ENCODE peak calls at places on chromosomes 5 and 9, in eight cellular contexts. B, O, Z, Y, P, W, X and J are unnamed samples.

GRCh38 chr5:141753971-141754713 is 72.1 kb upstream of the ARAP3 start:
- DNase-seq in O (peak; percentile 57), Z (no peak), W (peak; percentile 30), Y (no peak), P (peak; percentile 40), B (peak; percentile 65), X (peak; percentile 32), J (peak; percentile 70)

GRCh38 chr5:36252722-36253340 is 11.1 kb upstream of the NADK2 start:
- DNase-seq in X (no peak), W (no peak), O (no peak), Y (no peak), P (no peak), B (no peak), Z (no peak), J (no peak)

GRCh38 chr5:119333421-119333851 is 22.4 kb upstream of the TNFAIP8 start:
- DNase-seq in Y (no peak), Z (no peak), O (no peak), X (no peak), P (no peak), W (no peak), B (no peak), J (no peak)

GRCh38 chr9:18490591-18491370 is 16.8 kb downstream of the ADAMTSL1 start:
- DNase-seq in B (no peak), O (no peak), P (peak; percentile 27), W (no peak), Z (peak; percentile 40), Y (no peak), X (no peak), J (no peak)

GRCh38 chr5:139812836-139813805 is 17.5 kb downstream of the PSD2 start:
- DNase-seq in W (no peak), B (no peak), O (no peak), Y (no peak), Z (no peak), X (no peak), P (no peak), J (no peak)

GRCh38 chr5:32707394-32707997 is 3.6 kb upstream of the NPR3 start:
- DNase-seq in W (no peak), Y (no peak), B (peak; percentile 60), O (peak; percentile 32), P (no peak), X (peak; percentile 23), Z (no peak), J (peak; percentile 43)

GRCh38 chr5:121380066-121380465 is 471.6 kb upstream of the FTMT start:
- DNase-seq in P (no peak), O (no peak), B (no peak), Y (no peak), W (no peak), X (no peak), Z (no peak), J (no peak)

GRCh38 chr5:135220394-135221186 is 178.4 kb downstream of the MACROH2A1 start:
- DNase-seq in X (no peak), Y (no peak), P (no peak), W (no peak), B (no peak), O (no peak), Z (no peak), J (no peak)

GRCh38 chr9:18149457-18150011 is 324.4 kb upstream of the ADAMTSL1 start:
- DNase-seq in Y (no peak), X (no peak), B (no peak), O (no peak), Z (no peak), P (no peak), W (no peak), J (no peak)

GRCh38 chr5:22496666-22497065 is 356.5 kb downstream of the CDH12 start:
- DNase-seq in B (no peak), P (no peak), X (no peak), W (no peak), O (no peak), Y (no peak), Z (no peak), J (no peak)

GRCh38 chr5:41414598-41414997 is 95.8 kb downstream of the PLCXD3 start:
- DNase-seq in O (no peak), W (peak; percentile 36), B (no peak), X (no peak), P (no peak), Z (peak; percentile 37), Y (no peak), J (no peak)

GRCh38 chr5:141916522-141916921 is 7.1 kb upstream of the DELE1 start:
- DNase-seq in X (no peak), P (no peak), Y (no peak), O (no peak), B (no peak), W (no peak), Z (no peak), J (no peak)

GRCh38 chr9:136342191-136343120 is 15.1 kb downstream of the GPSM1 start:
- DNase-seq in W (peak; percentile 97), O (peak; percentile 87), B (peak; percentile 90), Z (peak; percentile 73), P (peak; percentile 88), Y (peak; percentile 81), X (peak; percentile 72), J (peak; percentile 88)

GRCh38 chr9:81902601-81903000 is 25.6 kb upstream of the SPATA31D4 start:
- DNase-seq in B (no peak), W (no peak), Y (no peak), Z (no peak), X (no peak), P (no peak), O (no peak), J (no peak)

DNA sequence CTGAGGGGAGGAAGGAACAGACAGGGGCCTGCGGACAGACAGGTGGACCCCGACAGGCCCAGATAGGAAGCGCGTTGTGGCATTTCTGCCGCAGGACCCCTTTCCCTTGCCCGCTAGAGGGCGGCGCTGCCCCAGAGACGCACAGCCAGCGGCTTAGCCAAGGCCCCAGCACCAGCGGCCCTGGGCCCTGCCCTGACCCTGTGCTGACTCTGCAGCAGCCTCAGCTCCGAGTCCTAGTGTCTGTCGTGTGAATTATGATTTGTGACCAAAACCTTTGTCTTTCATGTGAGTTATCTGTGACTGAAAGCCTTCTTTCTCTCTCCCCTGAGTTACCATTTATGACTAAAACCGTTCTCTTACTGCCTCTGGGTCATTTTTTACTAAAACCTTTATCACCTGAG is 30.8 kb downstream of the TRIP13 start:
- DNase-seq in Y (peak; percentile 64), X (peak; percentile 78), W (peak; percentile 83), O (peak; percentile 90), P (peak; percentile 75), Z (peak; percentile 84), B (peak; percentile 76), J (peak; percentile 89)
- TF ChIP-seq CTCF in Y (peak; percentile 89), X (peak; percentile 94), W (peak; percentile 85), O (peak; percentile 83), P (peak; percentile 65), Z (peak; percentile 72), B (peak; percentile 92), J (peak; percentile 98)

GRCh38 chr9:69955536-69956355 is 87.9 kb upstream of the MAMDC2 start:
- DNase-seq in X (no peak), W (no peak), O (no peak), Z (no peak), B (no peak), Y (no peak), P (no peak), J (no peak)

GRCh38 chr9:69945671-69946141 is 97.9 kb upstream of the MAMDC2 start:
- DNase-seq in O (no peak), W (peak; percentile 13), B (peak; percentile 6), X (no peak), Y (no peak), Z (peak; percentile 33), P (peak; percentile 40), J (no peak)

GRCh38 chr9:69949396-69949795 is 94.3 kb upstream of the MAMDC2 start:
- DNase-seq in W (no peak), P (no peak), X (no peak), B (no peak), Y (no peak), Z (no peak), O (no peak), J (no peak)

GRCh38 chr9:69946800-69947437 is 96.7 kb upstream of the MAMDC2 start:
- DNase-seq in P (no peak), B (no peak), X (no peak), Y (no peak), O (no peak), Z (no peak), W (no peak), J (no peak)

GRCh38 chr9:69951411-69951810 is 92.2 kb upstream of the MAMDC2 start:
- DNase-seq in W (no peak), B (no peak), X (no peak), O (no peak), P (no peak), Y (no peak), Z (no peak), J (no peak)
- TF ChIP-seq CTCF in W (no peak), B (no peak), X (no peak), O (no peak), P (no peak), Y (no peak), Z (no peak), J (no peak)

DNA sequence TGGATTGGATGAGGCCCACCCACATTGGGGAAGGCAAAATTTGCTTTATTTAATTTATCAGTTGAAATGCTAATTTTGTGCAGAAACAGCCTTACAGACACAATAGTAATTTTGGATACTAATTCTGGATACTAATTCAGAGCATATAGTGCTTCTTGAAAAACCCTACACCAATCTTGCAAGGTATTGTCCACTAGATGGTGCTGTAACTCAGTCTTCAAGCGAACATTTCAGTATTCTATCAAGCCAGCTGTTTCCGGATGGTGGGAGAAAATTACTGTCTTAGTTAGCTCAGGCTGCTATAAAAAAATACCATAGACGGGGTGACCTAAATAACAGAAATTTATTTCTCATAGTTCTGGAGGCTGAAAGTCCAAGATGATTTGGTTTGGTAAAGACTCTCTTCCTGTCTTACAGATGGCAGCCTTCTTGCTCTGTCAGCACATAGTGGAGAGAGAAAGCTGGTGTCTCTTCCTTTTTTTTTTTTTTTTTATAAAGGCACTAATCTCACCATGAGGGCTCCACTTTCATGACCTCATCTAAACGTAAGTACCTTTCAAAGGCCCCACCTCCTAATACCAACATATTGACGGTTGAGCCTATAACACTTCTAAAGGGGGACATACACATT is 1306.5 kb upstream of the CDH9 start:
- DNase-seq in Y (no peak), O (peak; percentile 9), X (peak; percentile 23), B (peak; percentile 73), P (no peak), W (no peak), Z (no peak), J (peak; percentile 6)
- TF ChIP-seq CTCF in Y (peak; percentile 12), O (no peak), X (peak; percentile 39), B (peak; percentile 74), P (no peak), W (peak; percentile 27), Z (peak; percentile 7), J (peak; percentile 64)

GRCh38 chr5:50724-51499 is 41.1 kb upstream of the PLEKHG4B start:
- DNase-seq in Z (no peak), W (no peak), X (no peak), O (no peak), B (no peak), P (no peak), Y (no peak), J (peak; percentile 14)

GRCh38 chr5:51500-51823 is 40.5 kb upstream of the PLEKHG4B start:
- DNase-seq in P (no peak), W (no peak), Y (no peak), O (peak; percentile 19), Z (no peak), X (no peak), B (no peak), J (peak; percentile 8)

GRCh38 chr5:54876-55569 is 36.9 kb upstream of the PLEKHG4B start:
- DNase-seq in P (no peak), W (no peak), B (no peak), Z (no peak), X (no peak), Y (no peak), O (no peak), J (peak; percentile 8)

GRCh38 chr5:54175-54730 is 37.7 kb upstream of the PLEKHG4B start:
- DNase-seq in P (no peak), O (no peak), W (no peak), Z (no peak), B (no peak), X (no peak), Y (no peak), J (peak; percentile 12)

GRCh38 chr5:53381-54174 is 38.4 kb upstream of the PLEKHG4B start:
- DNase-seq in O (peak; percentile 52), W (peak; percentile 60), X (no peak), P (no peak), B (peak; percentile 55), Y (no peak), Z (no peak), J (peak; percentile 63)
- TF ChIP-seq CTCF in O (no peak), W (no peak), X (no peak), P (no peak), B (no peak), Y (no peak), Z (no peak), J (no peak)